ENCODE peak calls at places on chromosomes 16 and 17, in four cellular contexts. One of them, this sample, is unnamed.

GRCh38 chr16:84444476-84444875 is 60.0 kb downstream of the MEAK7 start:
- DNase-seq in nephron progenitor cell: no peak
- DNase-seq in activated T-helper 1 cell treated with Interleukin-2 at 50 U/mL for 16 hours: no peak
- DNase-seq in ascending aorta: no peak
- DNase-seq in this sample: no peak

GRCh38 chr16:17224859-17225258 is 245.9 kb downstream of the XYLT1 start:
- DNase-seq in nephron progenitor cell: no peak
- DNase-seq in activated T-helper 1 cell treated with Interleukin-2 at 50 U/mL for 16 hours: no peak
- DNase-seq in ascending aorta: peak
- DNase-seq in this sample: peak

GRCh38 chr17:1110844-1111598 is 68.8 kb downstream of the ABR start:
- DNase-seq in nephron progenitor cell: no peak
- DNase-seq in activated T-helper 1 cell treated with Interleukin-2 at 50 U/mL for 16 hours: no peak
- DNase-seq in ascending aorta: peak
- DNase-seq in this sample: peak

GRCh38 chr17:82029391-82029790 is 2.1 kb upstream of the RAC3 start:
- DNase-seq in nephron progenitor cell: no peak
- DNase-seq in activated T-helper 1 cell treated with Interleukin-2 at 50 U/mL for 16 hours: no peak
- DNase-seq in ascending aorta: no peak
- DNase-seq in this sample: no peak

GRCh38 chr16:1530883-1531637 is 2.4 kb upstream of the TMEM204 start:
- DNase-seq in nephron progenitor cell: no peak
- DNase-seq in activated T-helper 1 cell treated with Interleukin-2 at 50 U/mL for 16 hours: no peak
- DNase-seq in ascending aorta: no peak
- DNase-seq in this sample: peak

GRCh38 chr17:40479754-40480480 is 21.5 kb downstream of the TNS4 start:
- DNase-seq in nephron progenitor cell: no peak
- DNase-seq in activated T-helper 1 cell treated with Interleukin-2 at 50 U/mL for 16 hours: no peak
- DNase-seq in ascending aorta: no peak
- DNase-seq in this sample: no peak

GRCh38 chr16:80526418-80527061 is 14.3 kb upstream of the DYNLRB2 start:
- DNase-seq in nephron progenitor cell: peak
- DNase-seq in activated T-helper 1 cell treated with Interleukin-2 at 50 U/mL for 16 hours: peak
- DNase-seq in ascending aorta: no peak
- DNase-seq in this sample: no peak

GRCh38 chr16:3646348-3646920 is 8.1 kb upstream of the DNASE1 start:
- DNase-seq in nephron progenitor cell: no peak
- DNase-seq in activated T-helper 1 cell treated with Interleukin-2 at 50 U/mL for 16 hours: no peak
- DNase-seq in ascending aorta: no peak
- DNase-seq in this sample: no peak

GRCh38 chr17:22217135-22217534 is 524.8 kb downstream of the KCNJ18 start:
- DNase-seq in nephron progenitor cell: no peak
- DNase-seq in activated T-helper 1 cell treated with Interleukin-2 at 50 U/mL for 16 hours: no peak
- DNase-seq in ascending aorta: no peak
- DNase-seq in this sample: no peak

GRCh38 chr16:85640606-85641005 is 27.5 kb downstream of the GSE1 start:
- DNase-seq in nephron progenitor cell: no peak
- DNase-seq in activated T-helper 1 cell treated with Interleukin-2 at 50 U/mL for 16 hours: no peak
- DNase-seq in ascending aorta: no peak
- DNase-seq in this sample: no peak

GRCh38 chr17:16652847-16653366 is 743 bp downstream of the ZNF624 start:
- DNase-seq in nephron progenitor cell: no peak
- DNase-seq in activated T-helper 1 cell treated with Interleukin-2 at 50 U/mL for 16 hours: no peak
- DNase-seq in ascending aorta: no peak
- DNase-seq in this sample: no peak

GRCh38 chr16:80350066-80350465 is 190.7 kb upstream of the DYNLRB2 start:
- DNase-seq in nephron progenitor cell: no peak
- DNase-seq in activated T-helper 1 cell treated with Interleukin-2 at 50 U/mL for 16 hours: no peak
- DNase-seq in ascending aorta: no peak
- DNase-seq in this sample: no peak

GRCh38 chr17:78645421-78646295 is 68.5 kb upstream of the DNAH17 start:
- DNase-seq in nephron progenitor cell: no peak
- DNase-seq in activated T-helper 1 cell treated with Interleukin-2 at 50 U/mL for 16 hours: peak
- DNase-seq in ascending aorta: peak
- DNase-seq in this sample: peak

GRCh38 chr17:75896360-75897075 is at the start of gene TRIM65:
- DNase-seq in nephron progenitor cell: peak
- DNase-seq in activated T-helper 1 cell treated with Interleukin-2 at 50 U/mL for 16 hours: peak
- DNase-seq in ascending aorta: peak
- DNase-seq in this sample: peak

GRCh38 chr16:81830845-81831600 is 51.9 kb downstream of the PLCG2 start:
- DNase-seq in nephron progenitor cell: no peak
- DNase-seq in activated T-helper 1 cell treated with Interleukin-2 at 50 U/mL for 16 hours: no peak
- DNase-seq in ascending aorta: no peak
- DNase-seq in this sample: peak

GRCh38 chr17:75994802-75995350 is 5.8 kb upstream of the CDK3 start:
- DNase-seq in nephron progenitor cell: no peak
- DNase-seq in activated T-helper 1 cell treated with Interleukin-2 at 50 U/mL for 16 hours: no peak
- DNase-seq in ascending aorta: no peak
- DNase-seq in this sample: no peak

GRCh38 chr16:50096791-50097190 is 31.0 kb downstream of the HEATR3 start:
- DNase-seq in nephron progenitor cell: no peak
- DNase-seq in activated T-helper 1 cell treated with Interleukin-2 at 50 U/mL for 16 hours: no peak
- DNase-seq in ascending aorta: no peak
- DNase-seq in this sample: no peak

GRCh38 chr16:75236736-75237397 is 14.6 kb downstream of the BCAR1 start:
- DNase-seq in nephron progenitor cell: no peak
- DNase-seq in activated T-helper 1 cell treated with Interleukin-2 at 50 U/mL for 16 hours: no peak
- DNase-seq in ascending aorta: no peak
- DNase-seq in this sample: no peak

GRCh38 chr16:57128787-57129389 is 36.5 kb downstream of the CPNE2 start:
- DNase-seq in nephron progenitor cell: no peak
- DNase-seq in activated T-helper 1 cell treated with Interleukin-2 at 50 U/mL for 16 hours: peak
- DNase-seq in ascending aorta: no peak
- DNase-seq in this sample: no peak

GRCh38 chr16:4506450-4506849 is 30.3 kb downstream of the HMOX2 start:
- DNase-seq in nephron progenitor cell: peak
- DNase-seq in activated T-helper 1 cell treated with Interleukin-2 at 50 U/mL for 16 hours: peak
- DNase-seq in ascending aorta: no peak
- DNase-seq in this sample: peak

GRCh38 chr17:3886776-3887175 is 6.1 kb downstream of the CAMKK1 start:
- DNase-seq in nephron progenitor cell: no peak
- DNase-seq in activated T-helper 1 cell treated with Interleukin-2 at 50 U/mL for 16 hours: no peak
- DNase-seq in ascending aorta: no peak
- DNase-seq in this sample: no peak

GRCh38 chr16:2008631-2009301 is 855 bp downstream of the ZNF598 start:
- DNase-seq in nephron progenitor cell: no peak
- DNase-seq in activated T-helper 1 cell treated with Interleukin-2 at 50 U/mL for 16 hours: no peak
- DNase-seq in ascending aorta: no peak
- DNase-seq in this sample: no peak

GRCh38 chr16:66489818-66490217 is 60.1 kb downstream of the TK2 start:
- DNase-seq in nephron progenitor cell: no peak
- DNase-seq in activated T-helper 1 cell treated with Interleukin-2 at 50 U/mL for 16 hours: no peak
- DNase-seq in ascending aorta: no peak
- DNase-seq in this sample: peak

GRCh38 chr16:60645541-60645940 is 1390.7 kb downstream of the CDH8 start:
- DNase-seq in nephron progenitor cell: no peak
- DNase-seq in activated T-helper 1 cell treated with Interleukin-2 at 50 U/mL for 16 hours: no peak
- DNase-seq in ascending aorta: no peak
- DNase-seq in this sample: no peak

GRCh38 chr17:77453613-77454559 is 313.1 kb downstream of the SEC14L1 start:
- DNase-seq in nephron progenitor cell: no peak
- DNase-seq in activated T-helper 1 cell treated with Interleukin-2 at 50 U/mL for 16 hours: no peak
- DNase-seq in ascending aorta: no peak
- DNase-seq in this sample: no peak

GRCh38 chr16:10003486-10003885 is 178.7 kb downstream of the GRIN2A start:
- DNase-seq in nephron progenitor cell: no peak
- DNase-seq in activated T-helper 1 cell treated with Interleukin-2 at 50 U/mL for 16 hours: no peak
- DNase-seq in ascending aorta: no peak
- DNase-seq in this sample: no peak

GRCh38 chr16:76193851-76194620 is 83.2 kb upstream of the CNTNAP4 start:
- DNase-seq in nephron progenitor cell: no peak
- DNase-seq in activated T-helper 1 cell treated with Interleukin-2 at 50 U/mL for 16 hours: no peak
- DNase-seq in ascending aorta: no peak
- DNase-seq in this sample: no peak